ENCODE peak calls at places on chromosomes 12 and 14, in six cellular contexts. One of them, this sample, is unnamed.

GRCh38 chr14:79544671-79545070 is 666.6 kb downstream of the DIO2 start:
- DNase-seq in activated naive CD4-positive, alpha-beta T cell treated with anti-CD3 and anti-CD28 coated beads, Interleukin-2, amount 50 U/mL, for 72 hours: no peak
- DNase-seq in H4: no peak
- DNase-seq in NCI-H1417 treated with DMSO at 0.1 percent for 48 hours: no peak
- DNase-seq in HFF-Myc: no peak
- DNase-seq in WTC11: no peak
- DNase-seq in this sample: no peak

GRCh38 chr14:21229821-21230220 is 39.4 kb downstream of the HNRNPC start:
- DNase-seq in H4: no peak
- DNase-seq in NCI-H1417 treated with DMSO at 0.1 percent for 48 hours: no peak
- DNase-seq in WTC11: no peak
- DNase-seq in HFF-Myc: no peak
- DNase-seq in activated naive CD4-positive, alpha-beta T cell treated with anti-CD3 and anti-CD28 coated beads, Interleukin-2, amount 50 U/mL, for 72 hours: no peak
- DNase-seq in this sample: no peak

GRCh38 chr14:58367296-58367695 is 28.4 kb upstream of the TOMM20L start:
- DNase-seq in WTC11: no peak
- DNase-seq in activated naive CD4-positive, alpha-beta T cell treated with anti-CD3 and anti-CD28 coated beads, Interleukin-2, amount 50 U/mL, for 72 hours: no peak
- DNase-seq in H4: no peak
- DNase-seq in HFF-Myc: no peak
- DNase-seq in NCI-H1417 treated with DMSO at 0.1 percent for 48 hours: no peak
- DNase-seq in this sample: no peak

GRCh38 chr12:19833775-19834501 is 394.6 kb downstream of the AEBP2 start:
- DNase-seq in NCI-H1417 treated with DMSO at 0.1 percent for 48 hours: no peak
- DNase-seq in H4: no peak
- DNase-seq in HFF-Myc: no peak
- DNase-seq in WTC11: no peak
- DNase-seq in activated naive CD4-positive, alpha-beta T cell treated with anti-CD3 and anti-CD28 coated beads, Interleukin-2, amount 50 U/mL, for 72 hours: no peak
- DNase-seq in this sample: no peak

GRCh38 chr12:563250-563781 is 99.9 kb downstream of the NINJ2 start:
- DNase-seq in HFF-Myc: no peak
- DNase-seq in H4: no peak
- DNase-seq in activated naive CD4-positive, alpha-beta T cell treated with anti-CD3 and anti-CD28 coated beads, Interleukin-2, amount 50 U/mL, for 72 hours: no peak
- DNase-seq in WTC11: no peak
- DNase-seq in NCI-H1417 treated with DMSO at 0.1 percent for 48 hours: no peak
- DNase-seq in this sample: no peak

GRCh38 chr14:94051779-94052178 is 25.6 kb downstream of the OTUB2 start:
- DNase-seq in activated naive CD4-positive, alpha-beta T cell treated with anti-CD3 and anti-CD28 coated beads, Interleukin-2, amount 50 U/mL, for 72 hours: no peak
- DNase-seq in WTC11: no peak
- DNase-seq in HFF-Myc: no peak
- DNase-seq in NCI-H1417 treated with DMSO at 0.1 percent for 48 hours: no peak
- DNase-seq in H4: no peak
- DNase-seq in this sample: no peak

GRCh38 chr12:98232753-98233385 is 282.5 kb upstream of the TMPO start:
- DNase-seq in activated naive CD4-positive, alpha-beta T cell treated with anti-CD3 and anti-CD28 coated beads, Interleukin-2, amount 50 U/mL, for 72 hours: no peak
- DNase-seq in HFF-Myc: no peak
- DNase-seq in NCI-H1417 treated with DMSO at 0.1 percent for 48 hours: no peak
- DNase-seq in WTC11: no peak
- DNase-seq in H4: no peak
- DNase-seq in this sample: no peak

GRCh38 chr12:49198431-49199155 is 9.7 kb upstream of the TUBA1A start:
- DNase-seq in HFF-Myc: peak
- DNase-seq in H4: peak
- DNase-seq in NCI-H1417 treated with DMSO at 0.1 percent for 48 hours: peak
- DNase-seq in activated naive CD4-positive, alpha-beta T cell treated with anti-CD3 and anti-CD28 coated beads, Interleukin-2, amount 50 U/mL, for 72 hours: no peak
- DNase-seq in WTC11: peak
- DNase-seq in this sample: peak

GRCh38 chr12:66242261-66242760 is 53.3 kb downstream of the IRAK3 start:
- DNase-seq in H4: no peak
- DNase-seq in NCI-H1417 treated with DMSO at 0.1 percent for 48 hours: no peak
- DNase-seq in activated naive CD4-positive, alpha-beta T cell treated with anti-CD3 and anti-CD28 coated beads, Interleukin-2, amount 50 U/mL, for 72 hours: no peak
- DNase-seq in HFF-Myc: no peak
- DNase-seq in WTC11: no peak
- DNase-seq in this sample: no peak

GRCh38 chr12:25756974-25757665 is 201.4 kb upstream of the RASSF8 start:
- DNase-seq in H4: no peak
- DNase-seq in WTC11: no peak
- DNase-seq in HFF-Myc: no peak
- DNase-seq in NCI-H1417 treated with DMSO at 0.1 percent for 48 hours: no peak
- DNase-seq in activated naive CD4-positive, alpha-beta T cell treated with anti-CD3 and anti-CD28 coated beads, Interleukin-2, amount 50 U/mL, for 72 hours: no peak
- DNase-seq in this sample: peak

GRCh38 chr14:78446807-78447206 is 276.6 kb downstream of the NRXN3 start:
- DNase-seq in activated naive CD4-positive, alpha-beta T cell treated with anti-CD3 and anti-CD28 coated beads, Interleukin-2, amount 50 U/mL, for 72 hours: no peak
- DNase-seq in WTC11: no peak
- DNase-seq in HFF-Myc: no peak
- DNase-seq in NCI-H1417 treated with DMSO at 0.1 percent for 48 hours: no peak
- DNase-seq in H4: no peak
- DNase-seq in this sample: peak

GRCh38 chr14:95500201-95500681 is 16.2 kb downstream of the SYNE3 start:
- DNase-seq in H4: no peak
- DNase-seq in NCI-H1417 treated with DMSO at 0.1 percent for 48 hours: no peak
- DNase-seq in activated naive CD4-positive, alpha-beta T cell treated with anti-CD3 and anti-CD28 coated beads, Interleukin-2, amount 50 U/mL, for 72 hours: no peak
- DNase-seq in WTC11: no peak
- DNase-seq in HFF-Myc: no peak
- DNase-seq in this sample: no peak

GRCh38 chr14:75453817-75454434 is 26.1 kb downstream of the JDP2 start:
- DNase-seq in activated naive CD4-positive, alpha-beta T cell treated with anti-CD3 and anti-CD28 coated beads, Interleukin-2, amount 50 U/mL, for 72 hours: no peak
- DNase-seq in WTC11: peak
- DNase-seq in HFF-Myc: no peak
- DNase-seq in NCI-H1417 treated with DMSO at 0.1 percent for 48 hours: no peak
- DNase-seq in H4: no peak
- DNase-seq in this sample: peak

GRCh38 chr14:98208074-98208675 is 1063.8 kb downstream of the BCL11B start:
- DNase-seq in H4: no peak
- DNase-seq in WTC11: no peak
- DNase-seq in HFF-Myc: no peak
- DNase-seq in activated naive CD4-positive, alpha-beta T cell treated with anti-CD3 and anti-CD28 coated beads, Interleukin-2, amount 50 U/mL, for 72 hours: no peak
- DNase-seq in NCI-H1417 treated with DMSO at 0.1 percent for 48 hours: no peak
- DNase-seq in this sample: no peak

GRCh38 chr12:106753526-106753925 is 21.0 kb upstream of the RIC8B start:
- DNase-seq in WTC11: no peak
- DNase-seq in NCI-H1417 treated with DMSO at 0.1 percent for 48 hours: no peak
- DNase-seq in HFF-Myc: no peak
- DNase-seq in H4: no peak
- DNase-seq in activated naive CD4-positive, alpha-beta T cell treated with anti-CD3 and anti-CD28 coated beads, Interleukin-2, amount 50 U/mL, for 72 hours: peak
- DNase-seq in this sample: no peak

This sample was measured in endodermal cell.